ENCODE peak calls at places on chromosomes 5 and 9, in ten cellular contexts. One of them, this sample, is unnamed.
A peak's percentile ranks its signal among the peaks of the same experiment; 100 is the strongest.

GRCh38 chr5:107241841-107242240 is 428.9 kb downstream of the EFNA5 start:
- DNase-seq in IMR-90: no peak
- DNase-seq in right lobe of liver: no peak
- DNase-seq in uterus: no peak
- DNase-seq in breast epithelium: no peak
- DNase-seq in spleen: no peak
- DNase-seq in tibial nerve: no peak
- DNase-seq in sigmoid colon: no peak
- DNase-seq in suprapubic skin: no peak
- DNase-seq in adrenal gland: no peak
- DNase-seq in this sample: no peak

GRCh38 chr5:154276932-154277331 is 86.4 kb downstream of the GALNT10 start:
- DNase-seq in IMR-90: peak; percentile 97
- DNase-seq in right lobe of liver: no peak
- DNase-seq in uterus: peak; percentile 54
- DNase-seq in breast epithelium: no peak
- DNase-seq in spleen: no peak
- DNase-seq in tibial nerve: peak; percentile 61
- DNase-seq in sigmoid colon: peak; percentile 91
- DNase-seq in suprapubic skin: peak; percentile 78
- DNase-seq in adrenal gland: peak; percentile 74
- DNase-seq in this sample: peak; percentile 77

GRCh38 chr5:51544386-51544785 is 161.1 kb downstream of the ISL1 start:
- DNase-seq in IMR-90: no peak
- DNase-seq in right lobe of liver: no peak
- DNase-seq in uterus: no peak
- DNase-seq in breast epithelium: no peak
- DNase-seq in spleen: no peak
- DNase-seq in tibial nerve: no peak
- DNase-seq in sigmoid colon: no peak
- DNase-seq in suprapubic skin: no peak
- DNase-seq in adrenal gland: no peak
- DNase-seq in this sample: no peak

GRCh38 chr9:93730643-93731042 is 154.3 kb downstream of the PHF2 start:
- DNase-seq in IMR-90: no peak
- DNase-seq in right lobe of liver: no peak
- DNase-seq in uterus: no peak
- DNase-seq in breast epithelium: no peak
- DNase-seq in spleen: no peak
- DNase-seq in tibial nerve: no peak
- DNase-seq in sigmoid colon: no peak
- DNase-seq in suprapubic skin: no peak
- DNase-seq in adrenal gland: no peak
- DNase-seq in this sample: no peak

GRCh38 chr5:135214897-135215616 is 181.0 kb upstream of the PITX1 start:
- DNase-seq in IMR-90: peak; percentile 60
- DNase-seq in right lobe of liver: peak; percentile 27
- DNase-seq in uterus: no peak
- DNase-seq in breast epithelium: no peak
- DNase-seq in spleen: no peak
- DNase-seq in tibial nerve: peak; percentile 41
- DNase-seq in sigmoid colon: peak; percentile 56
- DNase-seq in suprapubic skin: peak; percentile 47
- DNase-seq in adrenal gland: peak; percentile 30
- DNase-seq in this sample: no peak

GRCh38 chr5:96548941-96549340 is 113.2 kb upstream of the CAST start:
- DNase-seq in IMR-90: no peak
- DNase-seq in right lobe of liver: no peak
- DNase-seq in uterus: no peak
- DNase-seq in breast epithelium: no peak
- DNase-seq in spleen: no peak
- DNase-seq in tibial nerve: no peak
- DNase-seq in sigmoid colon: no peak
- DNase-seq in suprapubic skin: no peak
- DNase-seq in adrenal gland: no peak
- DNase-seq in this sample: no peak

GRCh38 chr9:35350212-35350611 is 139.7 kb upstream of the RUSC2 start:
- DNase-seq in IMR-90: no peak
- DNase-seq in right lobe of liver: no peak
- DNase-seq in uterus: no peak
- DNase-seq in breast epithelium: no peak
- DNase-seq in spleen: no peak
- DNase-seq in tibial nerve: no peak
- DNase-seq in sigmoid colon: no peak
- DNase-seq in suprapubic skin: no peak
- DNase-seq in adrenal gland: no peak
- DNase-seq in this sample: no peak

GRCh38 chr5:150046031-150046430 is 40.3 kb downstream of the CSF1R start:
- DNase-seq in IMR-90: no peak
- DNase-seq in right lobe of liver: no peak
- DNase-seq in uterus: no peak
- DNase-seq in breast epithelium: no peak
- DNase-seq in spleen: no peak
- DNase-seq in tibial nerve: no peak
- DNase-seq in sigmoid colon: no peak
- DNase-seq in suprapubic skin: no peak
- DNase-seq in adrenal gland: no peak
- DNase-seq in this sample: no peak

GRCh38 chr9:6495484-6495883 is 82.5 kb downstream of the UHRF2 start:
- DNase-seq in IMR-90: no peak
- DNase-seq in right lobe of liver: no peak
- DNase-seq in uterus: no peak
- DNase-seq in breast epithelium: no peak
- DNase-seq in spleen: no peak
- DNase-seq in tibial nerve: no peak
- DNase-seq in sigmoid colon: no peak
- DNase-seq in suprapubic skin: no peak
- DNase-seq in adrenal gland: no peak
- DNase-seq in this sample: no peak

GRCh38 chr9:81490605-81491331 is 198.6 kb downstream of the TLE1 start:
- DNase-seq in IMR-90: peak; percentile 86
- DNase-seq in right lobe of liver: no peak
- DNase-seq in uterus: no peak
- DNase-seq in breast epithelium: no peak
- DNase-seq in spleen: no peak
- DNase-seq in tibial nerve: no peak
- DNase-seq in sigmoid colon: no peak
- DNase-seq in suprapubic skin: no peak
- DNase-seq in adrenal gland: no peak
- DNase-seq in this sample: no peak

GRCh38 chr5:173809014-173809413 is 79.1 kb upstream of the CPEB4 start:
- DNase-seq in IMR-90: no peak
- DNase-seq in right lobe of liver: no peak
- DNase-seq in uterus: no peak
- DNase-seq in breast epithelium: no peak
- DNase-seq in spleen: no peak
- DNase-seq in tibial nerve: no peak
- DNase-seq in sigmoid colon: no peak
- DNase-seq in suprapubic skin: no peak
- DNase-seq in adrenal gland: peak; percentile 69
- DNase-seq in this sample: no peak

GRCh38 chr5:40074801-40075200 is 604.9 kb upstream of the PTGER4 start:
- DNase-seq in IMR-90: no peak
- DNase-seq in right lobe of liver: no peak
- DNase-seq in uterus: no peak
- DNase-seq in breast epithelium: no peak
- DNase-seq in spleen: no peak
- DNase-seq in tibial nerve: no peak
- DNase-seq in sigmoid colon: no peak
- DNase-seq in suprapubic skin: no peak
- DNase-seq in adrenal gland: no peak
- DNase-seq in this sample: no peak

GRCh38 chr9:107447081-107447480 is 42.5 kb downstream of the KLF4 start:
- DNase-seq in IMR-90: no peak
- DNase-seq in right lobe of liver: no peak
- DNase-seq in uterus: no peak
- DNase-seq in breast epithelium: no peak
- DNase-seq in spleen: no peak
- DNase-seq in tibial nerve: no peak
- DNase-seq in sigmoid colon: no peak
- DNase-seq in suprapubic skin: no peak
- DNase-seq in adrenal gland: no peak
- DNase-seq in this sample: no peak

GRCh38 chr9:129165198-129165597 is 12.9 kb downstream of the IER5L start:
- DNase-seq in IMR-90: no peak
- DNase-seq in right lobe of liver: no peak
- DNase-seq in uterus: no peak
- DNase-seq in breast epithelium: no peak
- DNase-seq in spleen: no peak
- DNase-seq in tibial nerve: no peak
- DNase-seq in sigmoid colon: no peak
- DNase-seq in suprapubic skin: no peak
- DNase-seq in adrenal gland: no peak
- DNase-seq in this sample: no peak

GRCh38 chr5:122463221-122463620 is 151.2 kb downstream of the SNCAIP start:
- DNase-seq in IMR-90: peak; percentile 87
- DNase-seq in right lobe of liver: no peak
- DNase-seq in uterus: no peak
- DNase-seq in breast epithelium: no peak
- DNase-seq in spleen: no peak
- DNase-seq in tibial nerve: no peak
- DNase-seq in sigmoid colon: no peak
- DNase-seq in suprapubic skin: no peak
- DNase-seq in adrenal gland: no peak
- DNase-seq in this sample: no peak

GRCh38 chr5:173078878-173079277 is 22.7 kb downstream of the CREBRF start:
- DNase-seq in IMR-90: no peak
- DNase-seq in right lobe of liver: no peak
- DNase-seq in uterus: no peak
- DNase-seq in breast epithelium: no peak
- DNase-seq in spleen: no peak
- DNase-seq in tibial nerve: no peak
- DNase-seq in sigmoid colon: no peak
- DNase-seq in suprapubic skin: no peak
- DNase-seq in adrenal gland: no peak
- DNase-seq in this sample: no peak

GRCh38 chr5:147697380-147697779 is 85.1 kb downstream of the JAKMIP2 start:
- DNase-seq in IMR-90: no peak
- DNase-seq in right lobe of liver: no peak
- DNase-seq in uterus: no peak
- DNase-seq in breast epithelium: no peak
- DNase-seq in spleen: no peak
- DNase-seq in tibial nerve: no peak
- DNase-seq in sigmoid colon: no peak
- DNase-seq in suprapubic skin: no peak
- DNase-seq in adrenal gland: no peak
- DNase-seq in this sample: no peak
- H3K9me3 ChIP-seq in IMR-90: no peaks in the 10 kb centered on the region
- H3K9me3 ChIP-seq in right lobe of liver: no peaks in the 10 kb centered on the region
- H3K9me3 ChIP-seq in uterus: no peaks in the 10 kb centered on the region
- H3K9me3 ChIP-seq in breast epithelium: peaks cover 11% of the 10 kb centered on the region
- H3K9me3 ChIP-seq in spleen: peaks cover 26% of the 10 kb centered on the region
- H3K9me3 ChIP-seq in tibial nerve: no peaks in the 10 kb centered on the region
- H3K9me3 ChIP-seq in sigmoid colon: peaks cover 9% of the 10 kb centered on the region
- H3K9me3 ChIP-seq in suprapubic skin: peaks cover 8% of the 10 kb centered on the region
- H3K9me3 ChIP-seq in adrenal gland: no peaks in the 10 kb centered on the region
- H3K9me3 ChIP-seq in this sample: peaks cover 9% of the 10 kb centered on the region

DNA sequence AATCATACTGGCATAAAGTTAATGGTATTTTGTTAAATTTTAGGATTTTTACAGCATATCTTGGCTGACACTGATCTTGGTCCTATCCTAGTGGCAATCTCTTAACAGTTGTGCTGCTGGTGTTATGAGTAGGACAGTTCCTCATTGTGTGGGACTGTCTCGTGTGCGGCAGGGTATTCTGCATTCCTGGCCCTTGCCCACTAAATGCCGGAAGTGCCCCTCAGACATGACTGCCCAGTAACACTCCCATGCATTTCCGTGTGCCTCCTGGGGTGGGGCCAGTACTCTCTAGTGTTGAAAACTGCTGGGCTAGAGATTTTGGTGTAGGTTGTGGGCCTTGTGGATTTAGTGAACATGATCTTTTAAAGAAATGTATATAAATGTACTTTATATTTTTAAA is 227.1 kb upstream of the DMRT1 start:
- DNase-seq in IMR-90: no peak
- DNase-seq in right lobe of liver: no peak
- DNase-seq in uterus: no peak
- DNase-seq in breast epithelium: no peak
- DNase-seq in spleen: no peak
- DNase-seq in tibial nerve: no peak
- DNase-seq in sigmoid colon: no peak
- DNase-seq in suprapubic skin: no peak
- DNase-seq in adrenal gland: peak; percentile 26
- DNase-seq in this sample: no peak
- TF ChIP-seq POLR2A in IMR-90: no peak
- TF ChIP-seq POLR2A in right lobe of liver: no peak
- TF ChIP-seq POLR2A in uterus: no peak
- TF ChIP-seq POLR2A in breast epithelium: no peak
- TF ChIP-seq POLR2A in spleen: no peak
- TF ChIP-seq POLR2A in tibial nerve: no peak
- TF ChIP-seq POLR2A in sigmoid colon: no peak
- TF ChIP-seq POLR2A in suprapubic skin: no peak
- TF ChIP-seq POLR2A in adrenal gland: no peak
- TF ChIP-seq POLR2A in this sample: no peak

DNA sequence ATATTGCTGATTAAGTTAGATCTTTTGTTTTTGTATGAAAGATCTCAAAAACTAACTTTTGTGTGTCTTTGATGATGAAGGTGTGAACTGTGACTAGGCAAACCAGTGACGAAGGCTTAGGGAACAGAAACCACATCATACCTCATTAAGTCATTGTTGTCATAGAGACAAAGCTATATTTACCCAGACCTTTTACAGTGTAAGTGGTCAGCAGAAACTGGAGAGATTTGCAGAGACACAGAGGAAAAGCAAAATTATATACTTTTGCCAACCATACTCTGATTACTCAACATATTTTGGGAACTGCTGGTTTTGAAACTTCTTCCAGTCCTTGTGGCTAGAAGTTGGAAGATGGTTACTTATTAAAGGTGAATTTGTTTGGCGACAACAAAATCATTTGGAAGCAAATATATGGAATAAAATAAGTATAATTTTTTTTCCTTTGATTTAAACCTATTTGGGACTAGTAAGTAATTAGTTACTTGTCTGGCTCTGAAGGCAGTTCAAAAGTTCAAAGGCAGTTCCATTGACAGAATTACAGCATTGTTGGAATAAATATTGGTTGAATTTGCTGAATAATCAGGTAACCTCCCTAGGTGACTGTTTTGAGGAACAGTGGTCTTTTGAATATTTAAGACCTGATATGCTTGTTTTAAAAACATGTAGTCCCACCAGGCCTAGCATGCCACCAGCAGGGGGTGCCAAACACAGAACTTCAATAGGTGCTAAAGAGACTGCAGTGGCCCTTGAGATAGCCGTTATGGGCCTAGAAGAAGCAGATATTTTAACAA is 103.8 kb downstream of the RPS23 start:
- DNase-seq in IMR-90: peak; percentile 85
- DNase-seq in right lobe of liver: no peak
- DNase-seq in uterus: peak; percentile 31
- DNase-seq in breast epithelium: no peak
- DNase-seq in spleen: peak; percentile 73
- DNase-seq in tibial nerve: peak; percentile 31
- DNase-seq in sigmoid colon: no peak
- DNase-seq in suprapubic skin: no peak
- DNase-seq in adrenal gland: peak; percentile 80
- DNase-seq in this sample: peak; percentile 51
- H3K27ac ChIP-seq in IMR-90: no peak overlapping the region
- H3K27ac ChIP-seq in right lobe of liver: no peak overlapping the region
- H3K27ac ChIP-seq in uterus: no peak overlapping the region
- H3K27ac ChIP-seq in breast epithelium: no peak overlapping the region
- H3K27ac ChIP-seq in spleen: no peak overlapping the region
- H3K27ac ChIP-seq in tibial nerve: no peak overlapping the region
- H3K27ac ChIP-seq in sigmoid colon: no peak overlapping the region
- H3K27ac ChIP-seq in suprapubic skin: no peak overlapping the region
- H3K27ac ChIP-seq in adrenal gland: no peak overlapping the region
- H3K27ac ChIP-seq in this sample: no peak overlapping the region

GRCh38 chr9:21331676-21332402 is 3.4 kb downstream of the KLHL9 start:
- DNase-seq in IMR-90: peak; percentile 34
- DNase-seq in right lobe of liver: no peak
- DNase-seq in uterus: no peak
- DNase-seq in breast epithelium: no peak
- DNase-seq in spleen: no peak
- DNase-seq in tibial nerve: no peak
- DNase-seq in sigmoid colon: no peak
- DNase-seq in suprapubic skin: no peak
- DNase-seq in adrenal gland: no peak
- DNase-seq in this sample: no peak
- H3K9me3 ChIP-seq in IMR-90: no peaks in the 10 kb centered on the region
- H3K9me3 ChIP-seq in right lobe of liver: no peaks in the 10 kb centered on the region
- H3K9me3 ChIP-seq in uterus: no peaks in the 10 kb centered on the region
- H3K9me3 ChIP-seq in breast epithelium: no peaks in the 10 kb centered on the region
- H3K9me3 ChIP-seq in spleen: no peaks in the 10 kb centered on the region
- H3K9me3 ChIP-seq in tibial nerve: no peaks in the 10 kb centered on the region
- H3K9me3 ChIP-seq in sigmoid colon: no peaks in the 10 kb centered on the region
- H3K9me3 ChIP-seq in suprapubic skin: no peaks in the 10 kb centered on the region
- H3K9me3 ChIP-seq in adrenal gland: no peaks in the 10 kb centered on the region
- H3K9me3 ChIP-seq in this sample: no peaks in the 10 kb centered on the region

This sample was measured in heart left ventricle.